ENCODE peak calls at places on chromosomes 13 and 19, in four cellular contexts. B, Y, X and P are unnamed samples. For H3K4me1, the result is how much of the 10 kb centered on the place peaks cover.

GRCh38 chr19:46926201-46927071 is 65.6 kb downstream of the ARHGAP35 start:
- DNase-seq in B (no peak), Y (no peak), X (no peak), P (no peak)

GRCh38 chr13:42762917-42763316 is 18.5 kb upstream of the FAM216B start:
- DNase-seq in B (no peak), Y (peak), X (no peak), P (no peak)

GRCh38 chr13:102825921-102826706 is 19.7 kb upstream of the ERCC5 start:
- DNase-seq in B (no peak), Y (no peak), X (no peak), P (no peak)

GRCh38 chr19:55080915-55081772 is 5.5 kb downstream of the EPS8L1 start:
- DNase-seq in B (peak), Y (peak), X (peak), P (peak)

GRCh38 chr13:19592657-19593175 is 31.4 kb upstream of the TPTE2 start:
- DNase-seq in B (no peak), Y (no peak), X (no peak), P (no peak)

GRCh38 chr19:14354445-14354844 is 26.8 kb upstream of the ADGRE5 start:
- DNase-seq in B (no peak), Y (no peak), X (no peak), P (no peak)

GRCh38 chr19:7748171-7748570 is 837 bp upstream of the CD209 start:
- DNase-seq in B (no peak), Y (no peak), X (no peak), P (no peak)

GRCh38 chr13:32309812-32310706 is 5.1 kb downstream of the ZAR1L start:
- DNase-seq in B (no peak), Y (peak), X (no peak), P (no peak)

GRCh38 chr19:46481187-46481586 is 9.8 kb upstream of the PNMA8A start:
- DNase-seq in B (no peak), Y (no peak), X (no peak), P (no peak)

GRCh38 chr13:31172535-31172934 is 10.8 kb upstream of the HSPH1 start:
- DNase-seq in B (no peak), Y (peak), X (no peak), P (no peak)

GRCh38 chr13:30191491-30192100 is 115.8 kb downstream of the KATNAL1 start:
- DNase-seq in B (no peak), Y (peak), X (no peak), P (no peak)

GRCh38 chr13:70249332-70250064 is 141.2 kb upstream of the KLHL1 start:
- DNase-seq in B (no peak), Y (peak), X (no peak), P (no peak)

GRCh38 chr19:44621367-44621766 is 8.0 kb downstream of the IGSF23 start:
- DNase-seq in B (no peak), Y (no peak), X (no peak), P (no peak)

GRCh38 chr19:40371802-40372122 is 18.2 kb downstream of the HIPK4 start:
- DNase-seq in B (no peak), Y (no peak), X (no peak), P (no peak)

GRCh38 chr13:21043898-21044297 is 17.5 kb downstream of the LATS2 start:
- DNase-seq in B (no peak), Y (peak), X (no peak), P (peak)

GRCh38 chr13:27613623-27614022 is 6.7 kb downstream of the LNX2 start:
- DNase-seq in B (no peak), Y (no peak), X (no peak), P (no peak)

GRCh38 chr13:45873491-45874360 is 22.2 kb upstream of the SIAH3 start:
- DNase-seq in B (no peak), Y (no peak), X (no peak), P (no peak)

GRCh38 chr13:23504188-23504587 is 66.0 kb upstream of the TNFRSF19 start:
- DNase-seq in B (no peak), Y (no peak), X (no peak), P (no peak)

GRCh38 chr13:109381546-109382180 is 404.7 kb downstream of the IRS2 start:
- DNase-seq in B (no peak), Y (no peak), X (no peak), P (no peak)

GRCh38 chr19:13398780-13399726 is 107.2 kb downstream of the CACNA1A start:
- DNase-seq in B (peak), Y (no peak), X (no peak), P (peak)

GRCh38 chr19:39845621-39846175 is 481 bp downstream of the FBL start:
- DNase-seq in B (no peak), Y (peak), X (no peak), P (no peak)

GRCh38 chr13:43058318-43058674 is 34.9 kb downstream of the DNAJC15 start:
- DNase-seq in B (no peak), Y (peak), X (no peak), P (peak)

GRCh38 chr13:40352807-40353562 is 313.5 kb downstream of the FOXO1 start:
- DNase-seq in B (no peak), Y (peak), X (peak), P (peak)

GRCh38 chr19:31071157-31071855 is 277.9 kb downstream of the TSHZ3 start:
- DNase-seq in B (no peak), Y (peak), X (no peak), P (no peak)

GRCh38 chr19:16026756-16027155 is 49.5 kb upstream of the TPM4 start:
- DNase-seq in B (no peak), Y (no peak), X (no peak), P (no peak)

GRCh38 chr19:52648336-52648990 is 10.3 kb upstream of the ZNF83 start:
- DNase-seq in B (no peak), Y (no peak), X (no peak), P (no peak)

GRCh38 chr19:54526972-54527371 is 24.3 kb downstream of the LAIR2 start:
- DNase-seq in B (no peak), Y (no peak), X (no peak), P (no peak)

GRCh38 chr19:48636859-48637448 is at the start of gene DBP:
- DNase-seq in B (peak), Y (peak), X (peak), P (no peak)

GRCh38 chr19:5011476-5012238 is 42.7 kb downstream of the KDM4B start:
- DNase-seq in B (no peak), Y (no peak), X (no peak), P (no peak)

GRCh38 chr13:45879666-45880065 is 28.1 kb upstream of the SIAH3 start:
- DNase-seq in B (peak), Y (peak), X (peak), P (peak)

GRCh38 chr13:102707465-102707864 is 12.6 kb upstream of the METTL21C start:
- DNase-seq in B (no peak), Y (no peak), X (no peak), P (peak)

GRCh38 chr13:26872444-26873173 is 112.0 kb upstream of the GPR12 start:
- DNase-seq in B (peak), Y (peak), X (peak), P (peak)

GRCh38 chr19:35000338-35000646 is 169 bp downstream of the GRAMD1A start:
- DNase-seq in B (no peak), Y (no peak), X (no peak), P (no peak)

GRCh38 chr19:49889687-49890348 is 6.9 kb downstream of the IL4I1 start:
- DNase-seq in B (peak), Y (peak), X (peak), P (peak)

GRCh38 chr19:18741124-18741493 is 50.0 kb downstream of the COMP start:
- DNase-seq in B (no peak), Y (no peak), X (peak), P (no peak)

GRCh38 chr19:18743281-18743825 is 47.8 kb downstream of the COMP start:
- DNase-seq in B (peak), Y (peak), X (peak), P (peak)

GRCh38 chr19:18742838-18743237 is 48.3 kb downstream of the COMP start:
- DNase-seq in B (no peak), Y (peak), X (no peak), P (no peak)

GRCh38 chr19:18741566-18742121 is 49.5 kb downstream of the COMP start:
- DNase-seq in B (no peak), Y (peak), X (peak), P (no peak)

DNA sequence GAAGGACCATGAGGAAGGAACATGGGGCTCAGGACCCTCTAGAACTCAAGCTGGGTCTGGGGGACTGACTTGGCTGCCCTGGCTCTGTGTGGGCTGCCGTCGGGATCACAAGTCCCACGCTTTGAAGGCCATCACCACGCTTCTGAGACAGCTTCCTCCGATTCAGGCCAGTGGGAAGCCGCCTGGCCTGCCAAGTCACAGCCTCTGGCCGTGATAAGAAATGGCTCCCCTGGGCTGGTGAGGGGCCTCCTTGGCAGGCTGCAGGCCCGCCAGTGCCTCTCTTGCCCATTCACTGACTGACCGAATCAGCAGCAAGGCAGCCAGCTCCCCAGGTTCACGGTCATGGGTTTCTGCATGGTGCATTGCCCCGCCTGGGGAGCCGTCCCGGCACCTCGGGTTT is 48.8 kb downstream of the COMP start:
- DNase-seq in B (no peak), Y (peak), X (no peak), P (no peak)
- H3K4me1 ChIP-seq in B (under half), Y (half or more), X (under half), P (under half)

DNA sequence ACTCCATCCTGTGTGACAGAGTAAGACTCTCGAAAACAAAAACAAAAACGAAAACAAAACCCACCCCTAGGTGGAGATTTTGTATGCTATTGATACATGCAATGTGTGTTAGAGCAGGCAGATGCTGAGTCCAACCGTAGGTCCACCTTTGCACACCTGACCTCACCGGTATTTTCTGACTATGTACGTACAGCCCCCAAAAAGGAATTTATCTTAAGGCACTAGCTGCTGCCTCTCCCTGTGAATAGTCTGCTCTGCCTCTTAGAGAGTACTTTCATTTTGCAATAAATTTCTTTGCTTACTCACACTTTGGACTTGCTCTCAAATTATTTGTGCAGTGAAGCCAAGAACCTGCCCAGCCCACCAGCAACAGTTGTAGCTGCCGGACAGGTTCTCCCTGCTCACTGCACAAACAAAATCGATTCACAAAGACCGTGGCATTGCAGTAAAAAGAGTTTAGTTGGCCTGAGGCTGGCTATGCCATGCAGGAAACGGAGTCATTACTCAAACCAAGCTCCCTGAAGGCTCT is 8.2 kb upstream of the ZNF77 start:
- DNase-seq in B (no peak), Y (peak), X (peak), P (no peak)
- H3K4me3 ChIP-seq in B (no peak), Y (no peak), X (no peak), P (no peak)

GRCh38 chr19:42325308-42325895 is at the start of gene MEGF8:
- DNase-seq in B (peak), Y (peak), X (peak), P (peak)
- H3K27ac ChIP-seq in B (peak), Y (peak), X (peak), P (no peak)

DNA sequence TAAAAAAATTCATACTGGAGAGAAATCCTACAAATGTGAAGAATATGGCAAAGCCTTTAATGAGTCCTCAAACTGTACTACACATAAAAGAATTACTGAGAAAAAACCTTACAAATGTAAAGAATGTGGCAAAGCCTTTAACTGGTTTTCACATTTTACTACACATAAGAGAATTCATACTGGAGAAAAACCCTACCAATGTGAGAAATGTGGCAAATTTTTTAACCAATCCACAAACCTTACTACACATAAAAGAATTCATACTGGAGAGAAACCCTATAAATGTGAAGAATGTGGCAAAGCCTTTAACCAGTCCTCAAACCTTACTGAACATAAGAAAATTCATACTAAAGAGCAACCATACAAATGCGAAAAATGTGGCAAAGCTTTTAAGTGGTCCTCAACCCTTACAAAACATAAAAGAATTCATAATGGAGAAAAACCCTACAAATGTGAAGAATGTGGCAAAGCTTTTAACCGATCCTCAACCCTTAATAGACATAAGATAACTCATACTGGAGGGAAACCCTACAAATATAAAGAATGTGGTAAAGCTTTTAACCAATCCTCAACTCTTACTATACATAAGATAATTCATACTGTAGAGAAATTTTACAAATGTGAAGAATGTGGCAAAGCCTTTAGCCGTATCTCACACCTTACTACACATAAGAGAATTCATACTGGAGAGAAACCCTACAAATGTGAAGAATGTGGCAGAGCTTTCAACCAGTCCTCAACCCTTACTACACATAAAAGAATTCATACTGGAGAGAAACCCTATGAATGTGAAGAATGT is 29.0 kb downstream of the ZNF730 start:
- DNase-seq in B (no peak), Y (no peak), X (no peak), P (no peak)
- H3K4me1 ChIP-seq in B (under half), Y (under half), X (under half), P (under half)

GRCh38 chr13:33319859-33320258 is 34.3 kb upstream of the STARD13 start:
- DNase-seq in B (no peak), Y (no peak), X (no peak), P (no peak)

GRCh38 chr13:33323766-33324525 is 38.4 kb upstream of the STARD13 start:
- DNase-seq in B (no peak), Y (no peak), X (no peak), P (no peak)

GRCh38 chr13:33322965-33323668 is 37.6 kb upstream of the STARD13 start:
- DNase-seq in B (no peak), Y (no peak), X (no peak), P (no peak)

GRCh38 chr13:33322474-33322827 is 36.9 kb upstream of the STARD13 start:
- DNase-seq in B (peak), Y (no peak), X (no peak), P (no peak)

DNA sequence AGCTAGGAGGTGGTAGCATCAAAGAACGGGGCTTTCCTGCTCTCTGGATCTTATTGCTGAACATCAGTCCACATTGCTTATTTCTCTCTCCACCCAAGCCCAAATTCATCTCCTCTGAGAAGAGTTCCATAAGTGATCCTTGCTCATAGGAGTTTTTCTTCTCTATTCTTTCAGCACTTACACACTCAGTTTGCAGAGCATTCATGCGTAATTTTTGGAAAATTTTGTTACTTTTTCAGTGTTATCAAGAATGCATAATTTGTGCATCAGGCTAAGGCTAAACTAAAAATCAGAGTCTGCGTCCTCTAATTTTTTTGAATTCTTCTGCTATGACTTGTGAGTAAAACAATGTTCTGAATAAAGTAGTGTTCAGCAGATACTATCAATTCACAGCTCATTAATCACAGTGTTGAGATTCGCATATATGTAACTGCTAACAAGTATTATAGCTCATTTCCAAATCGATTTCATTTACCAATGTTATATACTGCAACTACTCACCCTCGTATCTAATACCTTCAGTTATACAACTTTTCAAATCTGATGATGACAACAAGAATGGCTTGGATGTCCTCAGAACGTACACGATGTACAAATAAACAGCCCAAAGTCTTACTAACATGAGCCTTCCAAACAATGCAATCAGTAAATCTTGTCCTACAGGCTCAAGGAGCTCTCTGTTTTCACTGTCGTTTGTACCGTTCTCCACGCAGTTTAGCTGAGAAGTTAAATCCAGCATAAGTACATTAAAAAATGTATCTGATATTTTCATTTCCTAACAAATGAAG is 36.3 kb upstream of the STARD13 start:
- DNase-seq in B (no peak), Y (no peak), X (no peak), P (no peak)
- H3K4me3 ChIP-seq in B (peak), Y (no peak), X (no peak), P (peak)

GRCh38 chr19:1507192-1507660 is 5.6 kb downstream of the ADAMTSL5 start:
- DNase-seq in B (no peak), Y (no peak), X (peak), P (peak)

GRCh38 chr19:1503925-1504430 is 8.8 kb downstream of the ADAMTSL5 start:
- DNase-seq in B (no peak), Y (no peak), X (peak), P (no peak)

GRCh38 chr19:1503089-1503924 is 9.5 kb downstream of the ADAMTSL5 start:
- DNase-seq in B (no peak), Y (peak), X (peak), P (no peak)

GRCh38 chr19:1505991-1506881 is 6.6 kb downstream of the ADAMTSL5 start:
- DNase-seq in B (no peak), Y (no peak), X (peak), P (no peak)

GRCh38 chr19:1505012-1505411 is 7.8 kb downstream of the ADAMTSL5 start:
- DNase-seq in B (no peak), Y (no peak), X (no peak), P (no peak)
- H3K27ac ChIP-seq in B (no peak), Y (no peak), X (no peak), P (no peak)

DNA sequence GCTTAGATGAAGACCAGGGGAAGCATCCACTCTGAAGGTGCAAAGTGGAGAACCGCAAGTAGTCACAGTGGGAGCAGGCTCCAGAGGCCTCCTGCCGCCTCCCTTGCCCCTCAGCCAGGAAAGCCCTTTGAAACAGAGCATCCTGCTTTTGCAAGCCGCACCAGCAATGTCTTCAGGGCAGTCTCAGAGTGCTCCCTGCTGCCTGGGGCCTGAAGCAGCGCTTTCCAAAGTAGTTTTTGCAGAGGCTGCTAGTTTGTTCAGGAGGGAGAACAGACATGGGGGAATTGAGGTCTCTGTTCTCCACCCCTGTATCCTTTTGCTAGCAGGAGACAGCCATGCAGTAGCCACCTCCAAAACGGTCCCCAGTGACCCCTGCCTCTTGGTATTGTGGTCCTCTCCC is 15.8 kb upstream of the POP4 start:
- DNase-seq in B (no peak), Y (no peak), X (no peak), P (no peak)
- H3K4me1 ChIP-seq in B (under half), Y (under half), X (under half), P (under half)

DNA sequence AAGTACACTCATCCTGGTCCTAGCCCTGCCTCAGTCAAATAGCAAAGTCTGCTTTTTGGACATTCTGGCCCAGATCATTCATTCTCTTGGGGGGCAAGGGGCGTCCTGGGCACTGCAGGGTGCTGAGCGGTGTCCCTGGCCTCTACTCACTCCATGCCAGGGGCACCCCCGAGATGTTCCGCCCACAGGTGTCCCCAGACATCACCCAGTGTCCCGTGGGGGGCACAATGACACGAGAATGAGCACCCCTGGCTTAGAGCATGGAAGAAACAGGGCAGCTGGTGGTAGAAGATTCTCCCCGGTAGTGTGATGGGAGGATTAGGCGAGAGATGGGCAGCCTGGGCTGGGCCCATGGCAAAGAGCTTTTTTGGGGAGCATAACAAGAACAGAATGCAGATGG is 5.3 kb upstream of the TLE5 start:
- DNase-seq in B (no peak), Y (no peak), X (no peak), P (no peak)
- H3K4me3 ChIP-seq in B (no peak), Y (no peak), X (no peak), P (no peak)